ENCODE peak calls at places on chromosomes 5 and 9, in five cellular contexts. L is breast epithelium, D is cardiac fibroblast, Y is small intestine, F is DND-41. V is an unnamed sample.
A peak's percentile ranks its signal among the peaks of the same experiment; 100 is the strongest.

GRCh38 chr5:36900279-36900678 is 23.7 kb downstream of the NIPBL start:
- DNase-seq in L (no peak), D (no peak), Y (no peak), F (no peak), V (no peak)

GRCh38 chr5:180353226-180353962 is at the start of gene GFPT2:
- DNase-seq in L (peak; percentile 63), D (peak; percentile 90), Y (peak; percentile 52), F (no peak), V (peak; percentile 43)

GRCh38 chr5:110842948-110843347 is 104.1 kb downstream of the SLC25A46 start:
- DNase-seq in L (no peak), D (no peak), Y (no peak), F (no peak), V (no peak)

GRCh38 chr9:8143677-8144076 is 344.1 kb upstream of the DMAC1 start:
- DNase-seq in L (no peak), D (no peak), Y (no peak), F (no peak), V (no peak)

GRCh38 chr5:134128648-134128995 is 14.1 kb downstream of the TCF7 start:
- DNase-seq in L (no peak), D (no peak), Y (no peak), F (no peak), V (no peak)

GRCh38 chr9:19976226-19976625 is 187.4 kb upstream of the SLC24A2 start:
- DNase-seq in L (no peak), D (no peak), Y (no peak), F (peak; percentile 35), V (no peak)

GRCh38 chr9:34899535-34900158 is 58.4 kb upstream of the PHF24 start:
- DNase-seq in L (peak; percentile 61), D (peak; percentile 76), Y (peak; percentile 78), F (peak; percentile 76), V (peak; percentile 34)

GRCh38 chr9:73565833-73566465 is 414.3 kb downstream of the ANXA1 start:
- DNase-seq in L (no peak), D (peak; percentile 62), Y (no peak), F (peak; percentile 35), V (no peak)

GRCh38 chr9:8552732-8553131 is 753.2 kb upstream of the DMAC1 start:
- DNase-seq in L (no peak), D (no peak), Y (no peak), F (no peak), V (no peak)

GRCh38 chr9:96853711-96854072 is 622 bp downstream of the ZNF782 start:
- DNase-seq in L (no peak), D (peak; percentile 4), Y (peak; percentile 32), F (no peak), V (no peak)

GRCh38 chr5:147398860-147399259 is 111.0 kb downstream of the DPYSL3 start:
- DNase-seq in L (no peak), D (no peak), Y (no peak), F (no peak), V (no peak)

GRCh38 chr5:137205237-137205636 is 293.9 kb downstream of the SPOCK1 start:
- DNase-seq in L (no peak), D (no peak), Y (no peak), F (no peak), V (no peak)

GRCh38 chr5:169190860-169191259 is 110.1 kb downstream of the SLIT3 start:
- DNase-seq in L (no peak), D (peak; percentile 69), Y (no peak), F (no peak), V (no peak)

GRCh38 chr5:13325765-13326164 is 618.7 kb downstream of the DNAH5 start:
- DNase-seq in L (no peak), D (no peak), Y (no peak), F (no peak), V (no peak)

GRCh38 chr9:122394265-122395242 is 23.7 kb downstream of the PTGS1 start:
- DNase-seq in L (no peak), D (peak; percentile 91), Y (no peak), F (no peak), V (no peak)

GRCh38 chr9:72022846-72023245 is 37.6 kb downstream of the C9orf57 start:
- DNase-seq in L (no peak), D (peak; percentile 63), Y (peak; percentile 67), F (no peak), V (no peak)

GRCh38 chr9:34540826-34541225 is 18.0 kb upstream of the ENHO start:
- DNase-seq in L (no peak), D (peak; percentile 74), Y (no peak), F (no peak), V (no peak)

GRCh38 chr5:116378007-116378831 is 196.4 kb downstream of the SEMA6A start:
- DNase-seq in L (no peak), D (no peak), Y (no peak), F (no peak), V (no peak)

GRCh38 chr9:112971415-112971814 is 40.6 kb downstream of the ZNF883 start:
- DNase-seq in L (no peak), D (peak; percentile 6), Y (peak; percentile 15), F (peak; percentile 29), V (no peak)

GRCh38 chr9:136160321-136160938 is 41.8 kb upstream of the TMEM250 start:
- DNase-seq in L (no peak), D (no peak), Y (no peak), F (no peak), V (no peak)

GRCh38 chr5:135857630-135858311 is 23.3 kb downstream of the SLC25A48 start:
- DNase-seq in L (peak; percentile 77), D (no peak), Y (no peak), F (no peak), V (no peak)

GRCh38 chr9:100440071-100440470 is 13.1 kb downstream of the MSANTD3 start:
- DNase-seq in L (no peak), D (peak; percentile 38), Y (no peak), F (no peak), V (no peak)

GRCh38 chr9:100442072-100442471 is 15.1 kb downstream of the MSANTD3 start:
- DNase-seq in L (no peak), D (no peak), Y (no peak), F (no peak), V (no peak)

GRCh38 chr9:100436566-100436965 is 9.6 kb downstream of the MSANTD3 start:
- DNase-seq in L (no peak), D (no peak), Y (no peak), F (no peak), V (no peak)

GRCh38 chr9:100432736-100433135 is 5.8 kb downstream of the MSANTD3 start:
- DNase-seq in L (no peak), D (no peak), Y (no peak), F (no peak), V (no peak)

GRCh38 chr9:100437860-100438805 is 11.2 kb downstream of the MSANTD3 start:
- DNase-seq in L (peak; percentile 66), D (peak; percentile 84), Y (peak; percentile 74), F (peak; percentile 57), V (peak; percentile 69)
- H3K4me3 ChIP-seq in L (no peak overlapping the region), D (no peak overlapping the region), Y (no peak overlapping the region), F (no peak overlapping the region), V (no peak overlapping the region)

DNA sequence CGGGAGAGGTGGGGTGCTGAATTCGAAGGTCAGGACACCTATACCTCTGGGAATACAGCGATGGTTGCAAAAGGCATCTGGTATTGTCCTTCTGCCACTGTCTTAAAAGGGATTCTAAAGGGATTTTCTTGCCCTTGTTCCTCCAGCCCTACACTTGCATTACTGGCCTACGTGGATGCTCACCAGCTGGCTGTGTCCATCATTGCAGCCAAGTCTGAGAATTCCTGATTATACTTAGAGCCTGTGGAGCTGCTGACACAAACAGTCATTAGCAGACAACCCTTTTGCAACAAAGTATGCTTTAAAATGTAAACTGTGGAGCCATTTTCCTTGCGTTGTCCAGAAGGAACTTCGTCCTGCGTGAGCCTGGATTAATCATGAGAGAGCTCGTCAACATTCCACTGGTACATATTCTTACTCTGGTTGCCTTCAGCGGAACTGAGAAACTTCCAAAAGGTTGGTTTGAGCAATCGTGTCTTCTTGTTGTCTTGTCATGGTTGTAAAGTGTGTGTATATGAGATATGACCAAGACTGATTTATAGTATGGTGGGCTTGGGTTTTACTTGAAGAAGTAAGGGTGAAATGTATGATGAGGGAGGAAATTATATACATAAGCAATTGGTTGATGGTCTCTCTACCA is at the start of gene MUSK:
- DNase-seq in L (no peak), D (no peak), Y (no peak), F (no peak), V (no peak)
- H3K4me3 ChIP-seq in L (no peak within 1 kb of the TSS), D (no peak within 1 kb of the TSS), Y (no peak within 1 kb of the TSS), F (no peak within 1 kb of the TSS), V (peak within 1 kb of the TSS; percentile 40)

GRCh38 chr5:159021360-159022177 is 78.1 kb downstream of the EBF1 start:
- DNase-seq in L (no peak), D (peak; percentile 78), Y (no peak), F (no peak), V (no peak)
- H3K4me3 ChIP-seq in L (peak overlapping the region; percentile 47), D (no peak overlapping the region), Y (no peak overlapping the region), F (no peak overlapping the region), V (peak overlapping the region; percentile 36)

DNA sequence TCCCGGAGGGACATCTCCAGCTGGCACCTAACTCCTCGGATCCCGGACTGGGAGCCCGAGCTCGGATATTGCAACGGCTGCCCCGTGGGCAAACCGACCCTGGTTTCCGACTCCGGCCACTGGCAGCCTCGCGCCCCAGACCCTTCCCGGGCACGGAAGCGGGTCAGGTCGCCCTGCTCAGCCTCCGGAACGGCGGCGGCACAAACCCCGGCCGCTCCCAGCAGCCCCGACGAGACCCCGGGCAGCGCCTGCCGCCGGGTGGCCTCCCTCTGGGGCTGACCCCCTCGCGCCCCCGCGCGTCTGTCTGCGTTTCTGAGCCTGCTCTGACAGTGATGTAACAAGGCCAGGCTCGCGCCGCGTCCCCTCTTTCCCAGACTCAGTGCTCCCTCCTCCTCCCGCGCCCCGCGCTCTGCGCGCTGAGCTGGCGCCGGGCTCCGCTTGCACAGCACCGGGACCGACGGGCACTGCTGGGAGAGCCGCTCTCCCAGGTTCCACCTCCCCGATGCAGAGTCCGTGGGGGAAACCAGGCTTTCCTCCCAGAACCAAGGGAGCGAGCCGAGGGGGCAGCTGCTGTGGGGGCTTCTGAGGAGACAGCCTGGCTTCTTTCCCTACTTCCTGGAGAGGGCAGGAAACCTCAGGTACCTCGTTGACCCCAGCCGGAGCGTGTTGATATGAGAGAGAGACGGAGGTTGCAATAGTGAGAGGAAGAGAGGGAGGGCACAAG is at the start of gene TMEM215:
- DNase-seq in L (no peak), D (no peak), Y (no peak), F (no peak), V (no peak)
- H3K4me3 ChIP-seq in L (peak within 1 kb of the TSS; percentile 55), D (no peak within 1 kb of the TSS), Y (no peak within 1 kb of the TSS), F (no peak within 1 kb of the TSS), V (no peak within 1 kb of the TSS)

GRCh38 chr9:133608382-133608781 is 807 bp downstream of the FAM163B start:
- DNase-seq in L (no peak), D (no peak), Y (no peak), F (no peak), V (no peak)
- H3K4me3 ChIP-seq in L (no peak overlapping the region), D (no peak overlapping the region), Y (no peak overlapping the region), F (no peak overlapping the region), V (no peak overlapping the region)

DNA sequence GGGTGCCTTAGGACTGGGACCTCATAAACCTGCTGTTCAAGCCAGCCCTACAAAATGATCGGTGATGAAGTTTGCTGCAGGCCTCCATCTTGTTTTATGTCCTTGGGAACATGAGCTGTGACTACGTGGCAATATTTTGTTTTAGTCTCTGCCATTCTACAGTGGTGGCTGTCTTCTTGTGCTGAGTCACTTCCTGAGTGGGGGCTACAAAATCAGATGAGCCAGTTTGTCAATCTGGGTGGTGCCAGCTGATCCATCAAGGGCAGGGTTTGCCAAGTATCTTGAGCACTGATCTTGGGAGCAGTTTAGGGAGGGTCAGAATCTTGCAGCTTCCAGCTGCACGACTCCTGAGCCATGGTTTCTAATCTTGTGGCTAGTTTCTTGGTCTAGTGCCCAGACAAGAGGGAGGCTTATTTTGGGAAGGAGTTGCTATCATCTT is 94.6 kb downstream of the YTHDC2 start:
- DNase-seq in L (no peak), D (peak; percentile 65), Y (no peak), F (peak; percentile 19), V (no peak)
- H3K4me3 ChIP-seq in L (no peak overlapping the region), D (no peak overlapping the region), Y (no peak overlapping the region), F (no peak overlapping the region), V (no peak overlapping the region)

V was measured in thoracic aorta.